ENCODE peak calls at places on chromosome 18, in five cellular contexts. One of them, this sample, is unnamed.

GRCh38 chr18:67362906-67363305 is 153.6 kb downstream of the DSEL start:
- DNase-seq in fibroblast of mammary gland: no peak
- DNase-seq in GM13976: no peak
- DNase-seq in mesothelial cell of epicardium: no peak
- DNase-seq in suprapubic skin: no peak
- DNase-seq in this sample: no peak

GRCh38 chr18:44716697-44717163 is 36.0 kb downstream of the SETBP1 start:
- DNase-seq in mesothelial cell of epicardium: no peak
- DNase-seq in suprapubic skin: no peak
- DNase-seq in fibroblast of mammary gland: peak; percentile 42
- DNase-seq in GM13976: no peak
- DNase-seq in this sample: no peak

GRCh38 chr18:54608008-54608642 is 17.1 kb downstream of the DYNAP start:
- DNase-seq in GM13976: no peak
- DNase-seq in fibroblast of mammary gland: peak; percentile 46
- DNase-seq in mesothelial cell of epicardium: no peak
- DNase-seq in suprapubic skin: no peak
- DNase-seq in this sample: no peak

GRCh38 chr18:63949068-63949737 is at the start of gene HMSD:
- DNase-seq in fibroblast of mammary gland: peak; percentile 42
- DNase-seq in mesothelial cell of epicardium: peak; percentile 70
- DNase-seq in GM13976: peak; percentile 86
- DNase-seq in suprapubic skin: peak; percentile 67
- DNase-seq in this sample: peak; percentile 80

GRCh38 chr18:33460681-33461080 is 20.2 kb upstream of the CCDC178 start:
- DNase-seq in GM13976: no peak
- DNase-seq in suprapubic skin: no peak
- DNase-seq in mesothelial cell of epicardium: no peak
- DNase-seq in fibroblast of mammary gland: no peak
- DNase-seq in this sample: no peak

GRCh38 chr18:22789600-22789999 is 143.5 kb upstream of the RBBP8 start:
- DNase-seq in fibroblast of mammary gland: no peak
- DNase-seq in mesothelial cell of epicardium: no peak
- DNase-seq in suprapubic skin: no peak
- DNase-seq in GM13976: no peak
- DNase-seq in this sample: no peak

GRCh38 chr18:3451989-3452749 is 2.2 kb downstream of the TGIF1 start:
- DNase-seq in GM13976: no peak
- DNase-seq in suprapubic skin: peak; percentile 76
- DNase-seq in fibroblast of mammary gland: peak; percentile 64
- DNase-seq in mesothelial cell of epicardium: peak; percentile 55
- DNase-seq in this sample: peak; percentile 17

GRCh38 chr18:13878858-13879257 is 36.5 kb downstream of the MC2R start:
- DNase-seq in suprapubic skin: no peak
- DNase-seq in fibroblast of mammary gland: no peak
- DNase-seq in mesothelial cell of epicardium: no peak
- DNase-seq in GM13976: no peak
- DNase-seq in this sample: no peak

GRCh38 chr18:78814321-78814720 is 165.3 kb upstream of the SALL3 start:
- DNase-seq in fibroblast of mammary gland: no peak
- DNase-seq in suprapubic skin: no peak
- DNase-seq in mesothelial cell of epicardium: no peak
- DNase-seq in GM13976: no peak
- DNase-seq in this sample: no peak

GRCh38 chr18:24187689-24188088 is 48.8 kb downstream of the CABYR start:
- DNase-seq in mesothelial cell of epicardium: no peak
- DNase-seq in GM13976: no peak
- DNase-seq in suprapubic skin: no peak
- DNase-seq in fibroblast of mammary gland: no peak
- DNase-seq in this sample: no peak

GRCh38 chr18:21740474-21740723 is 193 bp upstream of the MIB1 start:
- DNase-seq in mesothelial cell of epicardium: no peak
- DNase-seq in fibroblast of mammary gland: peak; percentile 93
- DNase-seq in suprapubic skin: no peak
- DNase-seq in GM13976: peak; percentile 97
- DNase-seq in this sample: peak; percentile 96

GRCh38 chr18:55853268-55853667 is 265.3 kb upstream of the TCF4 start:
- DNase-seq in GM13976: no peak
- DNase-seq in mesothelial cell of epicardium: no peak
- DNase-seq in fibroblast of mammary gland: no peak
- DNase-seq in suprapubic skin: no peak
- DNase-seq in this sample: no peak
- TF ChIP-seq CTCF in GM13976: no peak
- TF ChIP-seq CTCF in mesothelial cell of epicardium: no peak
- TF ChIP-seq CTCF in fibroblast of mammary gland: no peak
- TF ChIP-seq CTCF in suprapubic skin: no peak
- TF ChIP-seq CTCF in this sample: no peak

GRCh38 chr18:57050314-57050949 is 96.5 kb upstream of the BOD1L2 start:
- DNase-seq in suprapubic skin: no peak
- DNase-seq in GM13976: no peak
- DNase-seq in mesothelial cell of epicardium: no peak
- DNase-seq in fibroblast of mammary gland: no peak
- DNase-seq in this sample: no peak

GRCh38 chr18:57052759-57053158 is 94.1 kb upstream of the BOD1L2 start:
- DNase-seq in mesothelial cell of epicardium: no peak
- DNase-seq in GM13976: no peak
- DNase-seq in suprapubic skin: no peak
- DNase-seq in fibroblast of mammary gland: no peak
- DNase-seq in this sample: no peak

GRCh38 chr18:57051586-57052044 is 95.3 kb upstream of the BOD1L2 start:
- DNase-seq in fibroblast of mammary gland: no peak
- DNase-seq in GM13976: peak; percentile 55
- DNase-seq in mesothelial cell of epicardium: no peak
- DNase-seq in suprapubic skin: no peak
- DNase-seq in this sample: peak; percentile 44

GRCh38 chr18:57051019-57051418 is 95.9 kb upstream of the BOD1L2 start:
- DNase-seq in GM13976: no peak
- DNase-seq in mesothelial cell of epicardium: no peak
- DNase-seq in fibroblast of mammary gland: no peak
- DNase-seq in suprapubic skin: no peak
- DNase-seq in this sample: no peak

DNA sequence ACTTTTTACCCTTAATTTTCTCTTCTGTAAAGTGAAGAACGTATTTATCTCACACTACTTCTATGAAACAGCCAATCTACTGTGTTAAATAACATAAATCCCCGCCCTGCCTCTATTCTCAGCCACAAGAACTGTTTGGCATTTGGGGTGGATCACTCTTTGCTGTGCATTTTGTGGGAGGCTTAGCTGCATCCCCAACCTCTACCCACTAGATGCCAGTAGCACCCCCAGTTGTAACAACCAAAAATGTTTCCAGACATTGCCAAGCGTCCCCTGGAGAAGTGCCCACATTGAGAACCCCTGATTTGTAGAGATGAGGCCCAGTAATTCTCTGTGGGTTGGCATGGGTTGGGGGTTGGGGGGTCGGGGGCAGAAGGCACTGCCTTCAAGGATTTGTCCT is 94.7 kb upstream of the BOD1L2 start:
- DNase-seq in mesothelial cell of epicardium: no peak
- DNase-seq in fibroblast of mammary gland: no peak
- DNase-seq in suprapubic skin: no peak
- DNase-seq in GM13976: no peak
- DNase-seq in this sample: no peak
- TF ChIP-seq CTCF in mesothelial cell of epicardium: no peak
- TF ChIP-seq CTCF in fibroblast of mammary gland: no peak
- TF ChIP-seq CTCF in suprapubic skin: no peak
- TF ChIP-seq CTCF in GM13976: no peak
- TF ChIP-seq CTCF in this sample: no peak

DNA sequence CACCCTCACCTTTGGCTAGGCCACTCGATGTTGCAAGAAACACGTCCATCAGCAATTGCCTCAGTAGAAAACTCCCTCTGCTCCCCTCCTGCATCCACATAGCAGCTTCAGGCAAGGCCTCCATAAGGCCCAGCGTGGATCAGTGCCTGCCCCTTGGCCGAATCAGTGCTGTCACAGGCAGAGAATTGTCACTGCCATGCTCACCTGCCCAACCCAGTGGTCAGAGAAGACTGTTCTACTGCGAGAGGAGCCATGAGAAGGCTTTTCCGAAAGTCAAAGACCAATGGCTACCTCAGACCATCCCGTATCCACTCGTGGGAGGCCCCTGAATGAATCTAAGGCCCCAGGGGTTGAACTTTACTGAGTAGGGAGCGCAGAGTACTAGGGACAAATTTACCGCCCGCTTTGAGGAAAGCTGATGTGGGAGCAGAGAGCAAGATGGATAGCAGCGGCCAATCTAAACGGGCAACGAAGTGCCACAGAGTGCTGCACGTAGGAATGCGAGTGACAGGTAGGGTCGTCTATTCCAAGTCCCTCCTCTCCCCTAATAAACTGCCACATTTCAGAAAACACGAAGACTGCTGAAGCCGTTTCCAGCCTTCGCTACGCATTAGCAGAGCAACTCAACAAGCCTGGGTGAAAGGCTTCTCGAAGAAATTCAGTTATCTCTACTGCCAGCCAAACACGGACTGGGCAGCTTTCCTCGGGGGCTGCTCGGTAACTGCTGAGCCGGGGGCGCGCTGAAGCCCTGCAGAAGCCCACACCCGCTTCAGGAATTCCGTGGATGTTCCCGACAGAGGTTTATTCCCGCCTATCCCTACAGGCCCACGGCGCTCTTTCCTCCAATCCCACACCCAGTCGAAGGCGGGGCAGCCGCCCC is 970 bp upstream of the RALBP1 start:
- DNase-seq in GM13976: no peak
- DNase-seq in mesothelial cell of epicardium: no peak
- DNase-seq in fibroblast of mammary gland: peak; percentile 77
- DNase-seq in suprapubic skin: no peak
- DNase-seq in this sample: no peak
- TF ChIP-seq CTCF in GM13976: no peak
- TF ChIP-seq CTCF in mesothelial cell of epicardium: no peak
- TF ChIP-seq CTCF in fibroblast of mammary gland: no peak
- TF ChIP-seq CTCF in suprapubic skin: no peak
- TF ChIP-seq CTCF in this sample: no peak

DNA sequence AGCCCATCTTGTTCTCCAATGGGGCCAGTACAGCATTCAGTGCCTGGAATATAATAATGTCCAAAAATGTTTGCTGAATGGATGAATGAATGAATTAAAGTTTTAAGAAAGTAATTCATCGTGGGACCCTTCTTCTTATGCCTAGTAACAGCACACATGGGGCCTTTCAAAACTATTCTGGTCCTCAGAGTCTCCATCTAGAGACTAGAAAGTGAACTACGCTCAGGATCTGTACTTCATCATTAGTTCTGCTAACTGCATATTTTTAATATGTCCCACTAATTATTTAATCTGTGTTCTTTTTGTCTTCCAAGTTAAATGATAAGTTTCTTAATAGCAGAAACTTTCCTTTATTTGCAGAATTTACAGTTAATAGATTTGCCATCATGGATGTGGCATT is 172.5 kb downstream of the SMAD2 start:
- DNase-seq in mesothelial cell of epicardium: no peak
- DNase-seq in GM13976: no peak
- DNase-seq in fibroblast of mammary gland: peak; percentile 5
- DNase-seq in suprapubic skin: no peak
- DNase-seq in this sample: no peak
- TF ChIP-seq CTCF in mesothelial cell of epicardium: peak; percentile 19
- TF ChIP-seq CTCF in GM13976: no peak
- TF ChIP-seq CTCF in fibroblast of mammary gland: peak; percentile 54
- TF ChIP-seq CTCF in suprapubic skin: peak; percentile 12
- TF ChIP-seq CTCF in this sample: no peak

DNA sequence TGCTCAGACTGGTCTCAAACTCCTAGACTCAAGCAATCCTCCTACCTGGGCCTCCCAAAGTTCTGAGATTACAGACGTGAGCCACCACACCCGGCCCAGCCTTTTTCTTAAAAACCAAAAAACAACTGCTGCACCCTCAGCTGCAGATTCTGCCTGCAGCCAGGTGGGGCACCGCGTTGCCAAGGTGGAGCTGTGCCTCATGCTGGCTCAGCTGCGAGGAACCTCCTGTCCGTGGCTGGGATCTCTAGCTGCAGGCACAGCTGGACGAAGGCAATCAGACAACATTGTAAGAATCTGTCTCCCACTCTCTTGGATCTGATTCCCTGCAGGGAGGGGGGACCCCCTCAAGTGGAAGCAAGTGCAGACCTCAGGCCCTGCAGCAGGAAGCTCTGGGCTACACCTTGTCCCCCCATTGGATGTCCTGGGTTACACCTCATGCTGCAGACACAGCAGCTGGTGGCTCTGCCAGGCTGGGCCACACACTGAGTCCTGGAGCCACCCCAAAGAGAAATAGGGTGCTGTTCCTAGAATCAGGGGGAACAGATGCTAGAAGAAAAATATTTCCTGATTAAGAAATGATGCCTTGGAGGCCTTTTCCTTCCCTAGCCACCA is 24.1 kb downstream of the CIDEA start:
- DNase-seq in fibroblast of mammary gland: no peak
- DNase-seq in mesothelial cell of epicardium: no peak
- DNase-seq in suprapubic skin: no peak
- DNase-seq in GM13976: no peak
- DNase-seq in this sample: no peak
- TF ChIP-seq CTCF in fibroblast of mammary gland: no peak
- TF ChIP-seq CTCF in mesothelial cell of epicardium: no peak
- TF ChIP-seq CTCF in suprapubic skin: no peak
- TF ChIP-seq CTCF in GM13976: no peak
- TF ChIP-seq CTCF in this sample: no peak

DNA sequence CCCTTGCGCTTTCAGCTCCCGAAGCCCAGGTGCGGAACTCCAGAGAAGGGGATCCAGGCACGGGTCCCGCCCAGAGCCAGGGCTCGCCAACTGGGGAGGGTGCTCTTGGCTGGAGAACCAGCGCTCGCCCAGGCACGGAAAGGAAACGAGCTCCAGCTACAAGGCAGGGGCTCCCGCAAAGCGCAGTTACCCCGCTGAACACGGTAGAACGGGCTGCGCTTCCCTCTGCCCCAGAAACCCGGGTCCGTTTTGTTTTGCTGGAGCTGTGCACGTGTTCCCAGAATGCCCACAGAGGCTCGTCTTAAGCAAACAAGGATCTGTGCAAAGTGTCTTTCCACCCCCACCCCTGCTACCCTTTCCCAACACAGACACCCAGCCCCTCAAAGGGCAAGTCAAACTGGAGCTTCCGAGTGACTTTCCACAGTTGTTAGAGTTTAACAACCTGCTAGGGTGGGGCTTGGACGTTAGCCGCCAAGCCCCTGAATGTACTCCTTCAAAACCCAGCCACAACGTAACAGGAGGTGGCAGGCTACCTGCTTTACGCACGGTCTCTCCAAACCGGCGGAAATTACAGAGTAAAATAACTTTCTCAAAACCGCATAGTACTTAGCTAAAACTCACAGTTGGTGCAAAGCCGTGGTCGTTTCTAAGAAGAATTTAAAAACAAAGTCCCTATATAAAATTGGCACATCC is 772 bp downstream of the RNF125 start:
- DNase-seq in suprapubic skin: no peak
- DNase-seq in GM13976: peak; percentile 60
- DNase-seq in fibroblast of mammary gland: peak; percentile 35
- DNase-seq in mesothelial cell of epicardium: peak; percentile 55
- DNase-seq in this sample: peak; percentile 54
- TF ChIP-seq CTCF in suprapubic skin: no peak
- TF ChIP-seq CTCF in GM13976: no peak
- TF ChIP-seq CTCF in fibroblast of mammary gland: no peak
- TF ChIP-seq CTCF in mesothelial cell of epicardium: no peak
- TF ChIP-seq CTCF in this sample: no peak

DNA sequence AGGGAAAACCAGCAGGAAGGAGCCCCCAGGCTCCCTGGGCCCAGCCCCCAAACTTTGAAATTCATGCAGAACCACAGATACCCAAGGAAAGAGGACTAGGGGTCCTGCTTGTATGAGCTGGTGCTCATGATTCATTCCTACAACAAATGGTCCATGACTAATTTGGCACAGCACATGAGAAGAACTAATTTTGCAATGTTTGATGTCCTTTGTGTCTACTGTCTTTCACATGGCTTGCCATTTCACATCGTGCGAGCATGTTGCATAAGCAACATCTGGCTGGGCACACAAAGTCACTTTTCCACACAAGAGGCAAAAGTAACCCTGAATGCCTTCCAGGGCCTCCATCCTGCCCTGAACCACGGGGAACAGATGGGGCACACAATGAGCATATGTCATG is 149.6 kb upstream of the APCDD1 start:
- DNase-seq in suprapubic skin: no peak
- DNase-seq in fibroblast of mammary gland: peak; percentile 96
- DNase-seq in mesothelial cell of epicardium: no peak
- DNase-seq in GM13976: no peak
- DNase-seq in this sample: no peak
- TF ChIP-seq CTCF in suprapubic skin: no peak
- TF ChIP-seq CTCF in fibroblast of mammary gland: no peak
- TF ChIP-seq CTCF in mesothelial cell of epicardium: no peak
- TF ChIP-seq CTCF in GM13976: no peak
- TF ChIP-seq CTCF in this sample: no peak